ENCODE peak calls at places on chromosomes 13 and 19, in seven cellular contexts. M is breast epithelium, X is cardiac fibroblast, V is fibroblast of the aortic adventitia, P is thoracic aorta, S is mammary epithelial cell, R is hepatocyte. D is an unnamed sample.

GRCh38 chr13:24119593-24120508 is 40.7 kb upstream of the SPATA13 start:
- DNase-seq in P (no peak), V (peak; percentile 31), M (no peak), X (peak; percentile 59), R (no peak), S (no peak), D (peak; percentile 84)

GRCh38 chr13:26061947-26062346 is 10.1 kb upstream of the SHISA2 start:
- DNase-seq in R (peak; percentile 16), X (peak; percentile 67), V (peak; percentile 41), P (no peak), M (no peak), S (peak; percentile 86), D (peak; percentile 7)

GRCh38 chr13:66139250-66139649 is 1090.9 kb downstream of the PCDH9 start:
- DNase-seq in R (no peak), M (no peak), S (no peak), X (no peak), V (no peak), P (no peak), D (no peak)

GRCh38 chr19:38667552-38668205 is 20.2 kb downstream of the ACTN4 start:
- DNase-seq in X (no peak), M (no peak), S (no peak), P (no peak), V (peak; percentile 62), R (peak; percentile 63), D (peak; percentile 88)

GRCh38 chr13:33388254-33388998 is 102.9 kb upstream of the STARD13 start:
- DNase-seq in S (peak; percentile 59), V (peak; percentile 7), P (no peak), R (peak; percentile 7), M (no peak), X (no peak), D (peak; percentile 30)

GRCh38 chr19:7618771-7619510 is 10.4 kb downstream of the XAB2 start:
- DNase-seq in S (no peak), X (no peak), R (no peak), V (peak; percentile 5), M (peak; percentile 94), P (no peak), D (no peak)

GRCh38 chr19:39212377-39212742 is 8.3 kb upstream of the SYCN start:
- DNase-seq in X (no peak), V (peak; percentile 10), S (no peak), R (no peak), P (no peak), M (no peak), D (no peak)

GRCh38 chr13:95235199-95235726 is 66.0 kb downstream of the ABCC4 start:
- DNase-seq in R (no peak), S (no peak), M (no peak), P (no peak), X (peak; percentile 8), V (no peak), D (no peak)

GRCh38 chr19:35084078-35084762 is 31.4 kb upstream of the FXYD3 start:
- DNase-seq in V (no peak), R (no peak), S (no peak), X (no peak), M (no peak), P (no peak), D (no peak)

GRCh38 chr19:43700368-43701015 is 15.4 kb upstream of the IRGC start:
- DNase-seq in X (peak; percentile 79), V (peak; percentile 87), R (no peak), S (peak; percentile 23), P (no peak), M (peak; percentile 25), D (peak; percentile 76)

GRCh38 chr19:49883094-49883493 is 5.6 kb downstream of the TBC1D17 start:
- DNase-seq in P (no peak), V (no peak), R (no peak), S (no peak), M (no peak), X (no peak), D (no peak)

GRCh38 chr13:67023088-67023893 is 206.8 kb downstream of the PCDH9 start:
- DNase-seq in M (peak; percentile 69), X (peak; percentile 91), V (peak; percentile 67), S (peak; percentile 77), P (no peak), R (no peak), D (peak; percentile 24)

GRCh38 chr13:82654851-82655517 is 1227.3 kb downstream of the SLITRK1 start:
- DNase-seq in R (no peak), P (peak; percentile 20), M (peak; percentile 57), S (peak; percentile 75), V (peak; percentile 86), X (peak; percentile 70), D (peak; percentile 5)

GRCh38 chr13:36332986-36333385 is 13.2 kb downstream of the SPART start:
- DNase-seq in R (no peak), M (no peak), P (no peak), S (peak; percentile 38), X (no peak), V (peak; percentile 43), D (peak; percentile 41)

GRCh38 chr13:30126903-30127428 is 180.4 kb downstream of the KATNAL1 start:
- DNase-seq in S (no peak), R (no peak), P (no peak), X (no peak), V (no peak), M (no peak), D (peak; percentile 79)

GRCh38 chr19:1074512-1075283 is 7.7 kb downstream of the ARHGAP45 start:
- DNase-seq in V (no peak), S (peak; percentile 51), X (no peak), P (no peak), M (peak; percentile 65), R (no peak), D (peak; percentile 75)

GRCh38 chr19:2481466-2481865 is 5.5 kb downstream of the GADD45B start:
- DNase-seq in M (no peak), P (no peak), S (no peak), R (no peak), X (no peak), V (no peak), D (no peak)

GRCh38 chr19:2477732-2478191 is 1.8 kb downstream of the GADD45B start:
- DNase-seq in V (peak; percentile 66), P (no peak), M (no peak), R (peak; percentile 29), X (peak; percentile 70), S (no peak), D (peak; percentile 55)

GRCh38 chr19:2478756-2479555 is 3.0 kb downstream of the GADD45B start:
- DNase-seq in P (peak; percentile 59), M (peak; percentile 88), V (peak; percentile 82), S (peak; percentile 69), X (peak; percentile 90), R (peak; percentile 85), D (peak; percentile 82)

GRCh38 chr19:2478324-2478755 is 2.4 kb downstream of the GADD45B start:
- DNase-seq in P (peak; percentile 36), R (peak; percentile 78), V (peak; percentile 74), M (peak; percentile 89), S (peak; percentile 75), X (peak; percentile 85), D (peak; percentile 83)

DNA sequence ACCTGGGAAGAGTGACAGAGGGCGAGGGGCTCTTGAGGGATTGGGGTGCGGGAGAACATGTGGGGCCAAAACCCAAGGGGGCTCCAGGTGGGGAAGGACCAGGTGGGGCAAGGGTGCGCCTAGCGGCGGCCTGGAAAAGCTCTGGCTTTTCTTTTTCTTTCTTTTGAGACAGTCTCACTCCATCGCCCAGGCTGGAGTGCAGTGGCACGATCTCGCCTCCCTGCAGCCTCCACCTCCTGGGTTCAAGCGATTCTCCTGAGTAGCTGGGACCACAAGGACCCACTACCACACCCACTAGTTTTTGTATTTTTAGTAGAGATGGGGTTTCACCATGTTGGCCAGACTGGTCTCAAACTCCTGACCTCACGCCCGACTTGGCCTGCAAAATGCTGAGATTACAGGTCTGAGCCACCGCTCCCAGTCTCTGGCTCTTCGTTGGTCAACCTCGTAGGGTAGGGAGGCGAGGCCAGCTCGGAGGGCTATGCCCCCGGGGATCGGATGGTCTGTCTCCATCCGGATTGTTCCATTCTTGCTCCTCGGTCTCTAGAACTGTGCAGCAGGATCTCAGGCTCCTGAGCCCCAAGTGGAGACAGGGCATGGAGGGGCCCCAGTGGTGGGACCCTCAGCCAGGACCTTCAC is 3.7 kb downstream of the GADD45B start:
- DNase-seq in M (no peak), S (no peak), V (no peak), X (peak; percentile 45), R (no peak), P (no peak), D (no peak)
- TF ChIP-seq CTCF in M (no peak), S (peak; percentile 11), V (no peak), X (no peak), R (peak; percentile 16), P (no peak), D (no peak)

DNA sequence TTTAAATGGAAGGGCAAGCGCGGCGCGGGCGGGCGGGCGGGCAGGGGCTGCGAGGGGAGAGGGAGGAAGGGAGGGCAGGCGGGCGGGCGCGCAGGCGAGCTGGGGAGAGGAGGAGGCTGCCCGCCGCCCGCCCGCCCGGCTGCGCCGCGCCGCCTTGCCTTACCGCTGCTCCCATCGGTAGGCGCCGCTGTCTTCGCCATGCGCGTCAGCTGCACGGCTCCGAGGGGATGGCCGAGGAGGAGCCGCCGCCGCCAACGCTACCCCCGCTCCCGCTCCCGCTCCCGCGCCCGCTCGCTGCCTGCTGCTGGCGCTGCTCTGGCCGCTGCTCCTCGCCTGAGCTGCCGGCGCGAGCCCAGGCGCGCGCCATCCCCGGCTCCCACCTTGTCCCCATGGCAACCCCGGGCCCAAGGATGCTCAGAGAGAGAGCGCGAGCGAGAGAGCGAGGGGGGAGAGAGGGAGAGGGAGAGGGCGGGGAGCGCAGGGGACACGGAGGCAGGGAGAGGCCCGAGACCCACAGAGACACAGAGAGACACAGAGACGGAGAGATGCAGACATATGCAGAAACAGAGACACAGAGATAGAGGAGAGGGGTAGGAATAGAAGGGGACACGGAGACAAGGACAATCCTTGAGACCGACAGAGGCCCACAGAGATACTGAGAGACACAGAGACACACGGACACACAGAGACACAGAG is 40.3 kb downstream of the DEDD2 start:
- DNase-seq in S (peak; percentile 76), M (peak; percentile 42), P (no peak), V (peak; percentile 58), R (peak; percentile 91), X (peak; percentile 73), D (peak; percentile 74)
- H3K4me3 ChIP-seq in S (peak overlapping the region; percentile 50), M (peak overlapping the region; percentile 30), P (peak overlapping the region; percentile 81), V (peak overlapping the region; percentile 64), R (peak overlapping the region; percentile 62), X (peak overlapping the region; percentile 53), D (peak overlapping the region; percentile 53)

DNA sequence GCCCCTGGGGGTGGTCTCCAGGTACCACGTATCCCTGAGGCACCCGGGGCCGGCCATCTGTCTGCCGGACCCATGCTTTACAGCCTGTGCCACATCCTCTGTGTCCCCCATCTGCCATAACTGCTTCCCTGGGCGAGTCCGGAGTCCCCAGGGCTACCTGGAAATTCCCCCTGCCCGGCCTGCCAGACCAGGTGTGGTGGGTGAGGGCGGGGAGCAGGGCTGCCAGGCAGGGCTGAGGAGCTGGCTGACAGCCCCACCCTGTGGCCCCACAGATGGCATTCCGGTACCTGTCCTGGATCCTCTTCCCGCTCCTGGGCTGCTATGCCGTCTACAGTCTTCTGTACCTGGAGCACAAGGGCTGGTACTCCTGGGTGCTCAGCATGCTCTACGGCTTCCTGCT is 10.3 kb upstream of the RELB start:
- DNase-seq in S (no peak), V (no peak), R (no peak), X (no peak), M (no peak), P (no peak), D (no peak)
- TF ChIP-seq CTCF in S (no peak), V (no peak), R (no peak), X (no peak), M (no peak), P (no peak), D (no peak)

DNA sequence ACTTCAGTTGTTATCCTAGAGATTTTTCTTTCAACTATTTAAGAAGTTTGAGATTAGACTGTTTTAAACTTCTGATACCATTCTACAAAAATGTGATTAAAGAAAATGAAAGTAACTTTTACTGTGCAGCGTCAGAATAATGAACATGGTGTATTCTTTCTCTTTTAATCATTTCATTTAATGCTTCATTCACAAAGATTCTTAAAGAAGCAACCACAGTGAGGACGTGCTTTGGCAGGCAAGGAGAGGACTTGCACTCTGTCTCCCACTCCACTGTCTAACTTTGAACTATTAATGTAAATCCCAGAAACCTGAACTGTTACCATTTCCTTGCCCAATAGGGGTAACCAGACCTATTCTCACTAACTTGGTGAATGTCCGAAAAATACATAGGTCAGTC is 137.0 kb downstream of the KCNRG start:
- DNase-seq in V (peak; percentile 35), S (no peak), R (no peak), M (no peak), P (no peak), X (no peak), D (no peak)
- H3K4me3 ChIP-seq in V (peak overlapping the region; percentile 38), S (no peak overlapping the region), R (no peak overlapping the region), M (peak overlapping the region; percentile 12), P (peak overlapping the region; percentile 62), X (no peak overlapping the region), D (peak overlapping the region; percentile 19)

D was measured in fibroblast of villous mesenchyme.